ENCODE peak calls at places on chromosomes 5 and 9, in five cellular contexts. K, E, P, L and W are unnamed samples.
A peak's percentile ranks its signal among the peaks of the same experiment; 100 is the strongest.

GRCh38 chr9:69254223-69254622 is 70.8 kb upstream of the ENTREP1 start:
- DNase-seq in P (no peak), K (no peak), L (no peak), E (no peak), W (no peak)

GRCh38 chr5:81398741-81399140 is 4.8 kb upstream of the ACOT12 start:
- DNase-seq in L (no peak), E (no peak), P (no peak), K (no peak), W (no peak)

GRCh38 chr5:163396941-163397340 is 40.5 kb upstream of the CCNG1 start:
- DNase-seq in E (no peak), K (no peak), P (no peak), L (no peak), W (no peak)

GRCh38 chr5:133926960-133927615 is 41.3 kb downstream of the C5orf15 start:
- DNase-seq in K (no peak), E (no peak), P (no peak), L (no peak), W (peak; percentile 87)

GRCh38 chr9:79362100-79363081 is 209.4 kb upstream of the TLE4 start:
- DNase-seq in E (no peak), L (no peak), K (no peak), P (no peak), W (no peak)

GRCh38 chr5:172002310-172002709 is 4.1 kb downstream of the FBXW11 start:
- DNase-seq in P (peak; percentile 38), L (peak; percentile 34), E (no peak), K (peak; percentile 28), W (peak; percentile 50)

GRCh38 chr5:100131161-100131560 is 404.0 kb upstream of the FAM174A start:
- DNase-seq in E (no peak), K (no peak), P (no peak), L (no peak), W (no peak)

GRCh38 chr9:35107337-35108290 is 4.7 kb upstream of the STOML2 start:
- DNase-seq in K (no peak), E (no peak), P (no peak), L (no peak), W (no peak)

GRCh38 chr9:88808019-88808656 is 183.1 kb upstream of the S1PR3 start:
- DNase-seq in K (no peak), L (no peak), P (no peak), E (no peak), W (peak; percentile 69)

GRCh38 chr9:94478755-94479730 is 75.8 kb upstream of the PCAT7 start:
- DNase-seq in L (peak; percentile 48), E (no peak), P (no peak), K (no peak), W (peak; percentile 10)

GRCh38 chr9:91113026-91113425 is 248.7 kb downstream of the AUH start:
- DNase-seq in K (no peak), E (no peak), P (no peak), L (no peak), W (no peak)

GRCh38 chr9:130824616-130825015 is 10.4 kb upstream of the ABL1 start:
- DNase-seq in E (no peak), L (peak; percentile 72), P (no peak), K (no peak), W (no peak)

DNA sequence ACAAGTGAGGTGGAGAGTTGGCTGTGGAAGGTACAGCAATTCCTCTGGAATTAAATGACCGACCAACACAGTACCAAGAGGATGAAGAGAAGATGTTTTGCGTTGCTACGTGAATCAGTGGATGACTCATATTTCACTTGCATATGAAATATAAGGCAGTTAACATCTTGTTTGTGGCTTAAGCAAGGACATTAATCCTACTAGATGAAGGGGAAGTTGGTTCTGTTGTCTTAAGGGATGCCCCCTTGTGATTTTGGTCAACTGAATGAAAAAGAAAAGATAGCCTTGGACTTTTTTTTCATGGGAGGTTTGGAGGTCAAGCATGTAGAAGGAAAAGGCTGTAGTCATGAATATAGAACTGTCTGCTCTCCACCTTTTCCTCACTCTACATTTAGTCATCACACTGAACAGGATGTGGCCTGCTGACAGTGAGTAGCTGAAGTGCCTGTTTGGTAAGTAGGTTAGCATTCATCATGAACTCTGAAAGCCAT is 33.9 kb downstream of the VLDLR start:
- DNase-seq in L (no peak), P (no peak), E (no peak), K (no peak), W (no peak)
- TF ChIP-seq ZBTB33 in L (no peak), P (no peak), E (no peak), K (no peak), W (no peak)

DNA sequence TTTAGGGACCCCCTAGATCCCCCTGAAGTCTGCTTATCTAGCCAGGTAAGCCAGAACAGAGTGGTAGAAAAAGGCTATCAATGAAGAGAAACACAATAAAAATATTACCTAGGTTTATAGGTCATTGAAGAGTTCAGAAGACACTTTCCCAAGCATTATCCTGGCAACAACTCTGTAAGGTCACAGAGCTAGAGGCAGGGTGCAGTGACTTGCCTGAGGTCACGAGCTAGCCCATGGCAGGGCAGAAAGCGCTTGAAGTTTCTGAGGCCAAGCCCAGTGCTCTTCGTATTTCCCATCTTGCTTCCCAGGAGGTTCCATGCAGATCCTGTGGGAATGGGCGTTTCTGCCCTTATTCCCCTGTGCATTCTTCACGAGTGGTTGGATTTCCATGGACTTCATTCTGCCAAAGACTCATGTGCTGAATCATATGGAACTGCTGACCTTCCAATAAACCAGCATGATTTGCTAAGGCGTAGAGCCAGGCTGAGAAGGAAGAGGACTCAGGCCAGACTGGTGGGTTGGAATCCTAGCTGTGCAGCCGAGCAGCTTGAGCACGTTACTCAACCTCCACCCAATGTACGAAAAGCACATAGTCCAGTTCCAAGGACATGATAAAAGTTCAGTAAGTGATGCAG is 22.1 kb downstream of the TRMO start:
- DNase-seq in P (no peak), L (no peak), K (no peak), E (no peak), W (no peak)
- TF ChIP-seq ZBTB33 in P (no peak), L (no peak), K (no peak), E (no peak), W (no peak)

GRCh38 chr9:125271081-125271480 is 9.5 kb downstream of the GAPVD1 start:
- DNase-seq in L (no peak), P (no peak), K (no peak), E (no peak), W (no peak)

GRCh38 chr9:125272697-125273096 is 11.1 kb downstream of the GAPVD1 start:
- DNase-seq in K (no peak), E (no peak), L (no peak), P (peak; percentile 90), W (no peak)

GRCh38 chr9:125269014-125269397 is 7.4 kb downstream of the GAPVD1 start:
- DNase-seq in L (no peak), P (no peak), K (no peak), E (no peak), W (no peak)

DNA sequence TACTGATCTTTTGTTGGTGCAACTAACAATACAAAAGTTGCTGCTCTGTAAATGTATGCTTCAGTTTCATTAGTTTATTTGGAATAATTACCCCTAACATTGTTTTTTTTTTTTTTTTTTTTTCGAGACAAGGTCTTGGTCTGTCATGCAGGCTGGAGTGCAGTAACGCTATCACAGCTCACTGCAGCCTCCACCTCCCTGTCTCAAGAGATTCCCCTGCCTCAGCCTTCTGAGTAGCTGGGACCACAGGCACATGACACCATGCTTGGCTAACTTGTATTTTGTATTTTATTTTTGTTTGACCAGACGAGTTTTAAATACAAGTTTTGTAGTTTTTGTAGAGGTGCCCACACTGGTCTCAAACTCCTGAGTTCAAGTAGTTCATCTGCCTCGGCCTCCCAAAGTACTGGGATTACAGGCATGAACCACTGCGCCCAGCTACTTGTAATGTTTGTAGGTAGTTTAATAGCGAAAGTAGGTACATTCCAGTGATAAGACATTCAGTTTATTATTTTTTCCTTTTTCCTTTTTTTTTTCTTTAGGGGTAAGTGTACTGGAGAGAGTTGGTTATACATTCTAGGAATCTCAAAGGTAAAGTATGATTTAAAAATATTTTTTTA is 6.9 kb downstream of the GAPVD1 start:
- DNase-seq in P (no peak), L (no peak), E (no peak), K (no peak), W (no peak)
- TF ChIP-seq ZBTB33 in P (no peak), L (no peak), E (no peak), K (no peak), W (no peak)

GRCh38 chr5:19855031-19855430 is 133.0 kb downstream of the CDH18 start:
- DNase-seq in L (no peak), P (no peak), E (no peak), K (no peak), W (no peak)
- TF ChIP-seq ZBTB33 in L (no peak), P (no peak), E (no peak), K (no peak), W (no peak)

DNA sequence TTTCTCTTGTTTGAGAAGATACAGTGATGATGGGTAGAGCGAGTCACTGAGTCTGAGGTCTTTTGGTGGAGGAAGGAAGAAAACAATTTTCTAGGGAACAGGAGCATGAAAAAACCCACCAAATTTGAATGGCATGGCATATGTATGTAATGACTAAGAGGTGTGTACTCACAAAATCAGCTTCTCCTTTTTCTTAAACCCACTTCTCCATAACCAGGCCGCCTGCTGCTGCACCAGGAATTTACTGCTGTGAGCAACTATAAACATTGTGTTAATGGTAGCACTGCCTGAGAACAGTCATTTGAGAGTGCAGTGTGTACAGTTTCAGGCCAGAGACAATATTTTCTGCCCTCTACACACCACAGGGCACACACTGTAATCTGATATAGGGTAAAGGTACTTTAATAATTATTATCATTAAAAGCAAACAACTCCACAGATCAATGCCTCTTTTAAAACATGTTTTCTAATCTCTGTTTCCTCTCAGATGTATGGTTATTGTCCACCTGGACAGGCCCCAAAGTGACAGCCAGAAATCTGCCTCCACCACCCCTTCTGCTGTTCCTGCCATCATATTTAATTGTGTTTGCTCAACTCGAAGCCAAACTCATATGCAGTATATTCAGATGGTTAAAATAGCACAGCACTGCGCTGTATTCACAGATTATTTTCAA is 241.6 kb downstream of the KIAA0825 start:
- DNase-seq in P (no peak), L (no peak), K (no peak), E (no peak), W (peak; percentile 20)
- TF ChIP-seq ZBTB33 in P (no peak), L (no peak), K (no peak), E (no peak), W (no peak)

DNA sequence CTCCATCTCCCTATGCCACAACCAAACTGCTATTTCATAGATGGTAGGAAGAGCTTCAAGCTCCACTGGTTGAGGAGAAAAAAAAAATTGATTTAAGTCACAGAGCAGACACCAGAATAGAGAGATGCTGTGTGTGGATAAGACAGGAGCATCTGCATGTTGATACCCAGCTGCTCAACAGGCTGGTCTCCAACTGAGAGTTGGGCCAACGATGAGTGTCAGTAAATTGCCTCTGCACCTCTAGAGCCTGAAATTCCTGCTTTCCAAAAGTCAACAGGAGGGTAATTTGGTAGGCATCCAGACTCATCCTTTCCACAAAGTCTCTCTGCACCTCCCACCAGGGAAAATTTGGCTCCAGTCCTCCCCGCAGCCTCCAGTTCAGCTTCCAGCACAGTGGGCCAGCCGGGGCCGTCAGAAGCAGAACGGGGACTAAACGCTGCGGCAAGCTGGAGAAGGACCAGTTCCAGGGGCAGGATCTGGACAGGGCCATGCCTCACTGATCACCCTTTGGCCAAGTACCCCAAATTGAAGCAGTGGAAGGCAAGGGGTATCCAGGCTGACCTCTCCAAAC is 136.9 kb downstream of the RFK start:
- DNase-seq in L (no peak), P (no peak), E (no peak), K (no peak), W (no peak)
- TF ChIP-seq ZBTB33 in L (no peak), P (no peak), E (no peak), K (no peak), W (no peak)